ENCODE peak calls at places on chromosomes 16 and 17, in four cellular contexts. One of them, this sample, is unnamed.

GRCh38 chr16:84369938-84370627 is 1.7 kb downstream of the ATP2C2 start:
- DNase-seq in mesenchymal stem cell: no peak
- DNase-seq in mammary epithelial cell: peak
- DNase-seq in SK-N-SH: no peak
- DNase-seq in this sample: no peak

GRCh38 chr17:48804936-48805411 is 12.1 kb downstream of the TTLL6 start:
- DNase-seq in mesenchymal stem cell: peak
- DNase-seq in SK-N-SH: peak
- DNase-seq in mammary epithelial cell: peak
- DNase-seq in this sample: peak

GRCh38 chr16:53745126-53745525 is 41.2 kb downstream of the FTO start:
- DNase-seq in SK-N-SH: no peak
- DNase-seq in mammary epithelial cell: peak
- DNase-seq in mesenchymal stem cell: no peak
- DNase-seq in this sample: peak

GRCh38 chr16:56408379-56409098 is 16.8 kb downstream of the AMFR start:
- DNase-seq in SK-N-SH: no peak
- DNase-seq in mesenchymal stem cell: no peak
- DNase-seq in mammary epithelial cell: no peak
- DNase-seq in this sample: no peak

GRCh38 chr17:47180337-47180736 is 8.8 kb downstream of the CDC27 start:
- DNase-seq in mammary epithelial cell: no peak
- DNase-seq in mesenchymal stem cell: no peak
- DNase-seq in SK-N-SH: no peak
- DNase-seq in this sample: no peak

GRCh38 chr16:69166221-69166833 is 20.6 kb upstream of the SNTB2 start:
- DNase-seq in mammary epithelial cell: peak
- DNase-seq in mesenchymal stem cell: no peak
- DNase-seq in SK-N-SH: no peak
- DNase-seq in this sample: no peak

GRCh38 chr16:11914210-11914758 is 1.5 kb downstream of the GSPT1 start:
- DNase-seq in mesenchymal stem cell: no peak
- DNase-seq in mammary epithelial cell: peak
- DNase-seq in SK-N-SH: no peak
- DNase-seq in this sample: no peak

GRCh38 chr17:44220211-44221071 is 966 bp upstream of the UBTF start:
- DNase-seq in mammary epithelial cell: peak
- DNase-seq in mesenchymal stem cell: peak
- DNase-seq in SK-N-SH: peak
- DNase-seq in this sample: peak

GRCh38 chr17:76432004-76432403 is 20.9 kb downstream of the UBE2O start:
- DNase-seq in SK-N-SH: no peak
- DNase-seq in mammary epithelial cell: no peak
- DNase-seq in mesenchymal stem cell: no peak
- DNase-seq in this sample: no peak

GRCh38 chr16:75074920-75075687 is 41.5 kb downstream of the LDHD start:
- DNase-seq in SK-N-SH: no peak
- DNase-seq in mesenchymal stem cell: no peak
- DNase-seq in mammary epithelial cell: no peak
- DNase-seq in this sample: no peak

GRCh38 chr17:17565471-17566365 is 25.8 kb downstream of the PEMT start:
- DNase-seq in mesenchymal stem cell: no peak
- DNase-seq in SK-N-SH: no peak
- DNase-seq in mammary epithelial cell: no peak
- DNase-seq in this sample: peak

GRCh38 chr17:48753794-48754499 is 25.4 kb upstream of the HOXB13 start:
- DNase-seq in SK-N-SH: no peak
- DNase-seq in mammary epithelial cell: no peak
- DNase-seq in mesenchymal stem cell: peak
- DNase-seq in this sample: peak

GRCh38 chr16:79318137-79318899 is 282.2 kb downstream of the MAF start:
- DNase-seq in SK-N-SH: no peak
- DNase-seq in mesenchymal stem cell: no peak
- DNase-seq in mammary epithelial cell: no peak
- DNase-seq in this sample: no peak

GRCh38 chr17:3959295-3959899 is 4.8 kb downstream of the ATP2A3 start:
- DNase-seq in SK-N-SH: no peak
- DNase-seq in mesenchymal stem cell: peak
- DNase-seq in mammary epithelial cell: no peak
- DNase-seq in this sample: peak

GRCh38 chr17:64573214-64573613 is 66.4 kb downstream of the CEP95 start:
- DNase-seq in mesenchymal stem cell: no peak
- DNase-seq in SK-N-SH: no peak
- DNase-seq in mammary epithelial cell: no peak
- DNase-seq in this sample: no peak

GRCh38 chr17:7167832-7168231 is 11.3 kb downstream of the ASGR1 start:
- DNase-seq in mammary epithelial cell: no peak
- DNase-seq in mesenchymal stem cell: no peak
- DNase-seq in SK-N-SH: no peak
- DNase-seq in this sample: peak

GRCh38 chr16:50146479-50147435 is 6.3 kb upstream of the TENT4B start:
- DNase-seq in mammary epithelial cell: peak
- DNase-seq in mesenchymal stem cell: peak
- DNase-seq in SK-N-SH: no peak
- DNase-seq in this sample: no peak

DNA sequence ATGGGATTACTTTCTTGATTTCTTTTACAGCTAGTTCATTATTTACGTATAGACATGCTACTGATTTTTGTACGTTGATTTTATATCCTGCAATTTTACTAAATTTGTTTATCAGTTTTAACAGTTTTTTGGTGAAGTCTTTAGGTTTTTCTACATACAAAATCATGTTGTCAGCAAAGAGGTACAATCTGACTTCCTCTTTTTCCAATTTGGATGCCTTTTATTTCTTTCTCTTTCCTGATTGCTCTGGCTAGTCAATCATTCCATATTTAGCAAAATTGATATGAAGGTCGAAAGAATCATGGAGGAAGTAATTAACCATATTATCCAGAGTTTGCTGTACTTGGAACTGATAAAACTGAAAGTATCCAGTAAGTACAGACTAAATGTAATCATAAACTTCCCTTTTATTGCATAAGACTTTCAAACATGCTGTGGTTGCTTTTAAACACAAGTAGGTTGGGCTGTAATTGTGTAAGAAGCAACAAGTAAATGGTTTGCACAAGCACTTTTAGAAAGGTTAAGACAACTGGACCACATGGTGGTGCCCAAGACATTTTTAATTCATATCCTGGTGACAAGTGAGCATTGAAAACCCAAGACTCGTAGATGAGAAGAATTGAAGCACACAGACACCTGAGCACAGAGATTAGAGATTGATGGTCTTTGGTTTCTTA is 8.4 kb downstream of the GDE1 start:
- DNase-seq in SK-N-SH: no peak
- DNase-seq in mesenchymal stem cell: peak
- DNase-seq in mammary epithelial cell: no peak
- DNase-seq in this sample: peak
- H3K4me3 ChIP-seq in SK-N-SH: no peak
- H3K4me3 ChIP-seq in mesenchymal stem cell: no peak
- H3K4me3 ChIP-seq in mammary epithelial cell: no peak
- H3K4me3 ChIP-seq in this sample: no peak

DNA sequence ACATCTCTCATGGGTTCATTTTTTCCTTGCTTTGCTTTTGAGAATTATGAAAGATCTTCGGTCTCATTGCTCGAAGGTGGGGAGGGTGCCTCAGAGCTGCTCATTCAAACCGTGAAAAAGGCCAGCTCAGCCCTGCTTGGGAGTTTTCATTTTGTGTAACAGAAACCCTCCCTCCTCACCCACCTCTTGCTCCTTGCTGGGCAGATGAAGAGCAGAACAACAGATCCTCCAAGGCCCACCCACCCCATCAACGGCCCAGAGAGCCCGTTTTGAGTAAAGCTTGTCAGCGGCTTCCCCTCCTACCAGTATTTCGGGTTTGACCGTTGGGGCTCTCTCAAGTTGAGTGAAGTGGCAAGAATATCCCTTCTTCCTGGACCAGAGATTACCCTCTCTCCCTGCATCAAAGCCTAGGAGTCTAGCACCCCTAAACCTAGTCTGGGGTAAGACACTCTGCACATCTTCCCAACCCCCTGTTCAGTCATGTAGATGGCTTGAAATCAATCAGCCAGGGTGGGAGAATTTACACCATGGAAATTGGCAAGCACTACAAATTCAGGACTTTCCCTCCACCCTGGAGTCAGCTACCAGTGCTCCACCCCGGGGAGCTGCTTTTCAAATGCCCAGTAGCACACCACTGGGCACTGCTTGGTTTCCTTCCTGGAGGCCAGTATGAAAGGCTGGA is 1.8 kb downstream of the CCR7 start:
- DNase-seq in mammary epithelial cell: no peak
- DNase-seq in SK-N-SH: no peak
- DNase-seq in mesenchymal stem cell: no peak
- DNase-seq in this sample: no peak
- H3K4me3 ChIP-seq in mammary epithelial cell: no peak
- H3K4me3 ChIP-seq in SK-N-SH: no peak
- H3K4me3 ChIP-seq in mesenchymal stem cell: no peak
- H3K4me3 ChIP-seq in this sample: no peak

GRCh38 chr17:28523186-28523585 is 17.0 kb downstream of the FOXN1 start:
- DNase-seq in mesenchymal stem cell: no peak
- DNase-seq in SK-N-SH: no peak
- DNase-seq in mammary epithelial cell: no peak
- DNase-seq in this sample: no peak

GRCh38 chr17:28521296-28522085 is 15.3 kb downstream of the FOXN1 start:
- DNase-seq in SK-N-SH: no peak
- DNase-seq in mammary epithelial cell: no peak
- DNase-seq in mesenchymal stem cell: no peak
- DNase-seq in this sample: no peak

GRCh38 chr17:28519236-28519635 is 13.1 kb downstream of the FOXN1 start:
- DNase-seq in mesenchymal stem cell: no peak
- DNase-seq in SK-N-SH: no peak
- DNase-seq in mammary epithelial cell: no peak
- DNase-seq in this sample: no peak

GRCh38 chr17:28518578-28518977 is 12.4 kb downstream of the FOXN1 start:
- DNase-seq in SK-N-SH: no peak
- DNase-seq in mammary epithelial cell: no peak
- DNase-seq in mesenchymal stem cell: no peak
- DNase-seq in this sample: no peak

GRCh38 chr17:28520687-28521086 is 14.5 kb downstream of the FOXN1 start:
- DNase-seq in mammary epithelial cell: no peak
- DNase-seq in mesenchymal stem cell: no peak
- DNase-seq in SK-N-SH: no peak
- DNase-seq in this sample: no peak
- H3K4me3 ChIP-seq in mammary epithelial cell: no peak
- H3K4me3 ChIP-seq in mesenchymal stem cell: no peak
- H3K4me3 ChIP-seq in SK-N-SH: no peak
- H3K4me3 ChIP-seq in this sample: no peak

GRCh38 chr17:42527932-42528331 is 8.1 kb upstream of the NAGLU start:
- DNase-seq in SK-N-SH: no peak
- DNase-seq in mesenchymal stem cell: no peak
- DNase-seq in mammary epithelial cell: no peak
- DNase-seq in this sample: no peak

GRCh38 chr17:42529054-42529453 is 7.0 kb upstream of the NAGLU start:
- DNase-seq in mammary epithelial cell: no peak
- DNase-seq in SK-N-SH: no peak
- DNase-seq in mesenchymal stem cell: no peak
- DNase-seq in this sample: no peak

GRCh38 chr17:42531455-42532354 is 4.3 kb upstream of the NAGLU start:
- DNase-seq in mesenchymal stem cell: peak
- DNase-seq in mammary epithelial cell: peak
- DNase-seq in SK-N-SH: peak
- DNase-seq in this sample: peak

GRCh38 chr17:42535400-42536047 is 517 bp upstream of the NAGLU start:
- DNase-seq in mammary epithelial cell: no peak
- DNase-seq in SK-N-SH: no peak
- DNase-seq in mesenchymal stem cell: no peak
- DNase-seq in this sample: no peak

GRCh38 chr17:42530952-42531454 is 5.0 kb upstream of the NAGLU start:
- DNase-seq in mesenchymal stem cell: peak
- DNase-seq in SK-N-SH: no peak
- DNase-seq in mammary epithelial cell: no peak
- DNase-seq in this sample: no peak
- H3K4me3 ChIP-seq in mesenchymal stem cell: peak
- H3K4me3 ChIP-seq in SK-N-SH: no peak
- H3K4me3 ChIP-seq in mammary epithelial cell: no peak
- H3K4me3 ChIP-seq in this sample: no peak

GRCh38 chr16:67561501-67561823 is 864 bp upstream of the CTCF start:
- DNase-seq in mammary epithelial cell: no peak
- DNase-seq in SK-N-SH: no peak
- DNase-seq in mesenchymal stem cell: peak
- DNase-seq in this sample: no peak
- H3K4me3 ChIP-seq in mammary epithelial cell: peak
- H3K4me3 ChIP-seq in SK-N-SH: peak
- H3K4me3 ChIP-seq in mesenchymal stem cell: peak
- H3K4me3 ChIP-seq in this sample: peak